ENCODE peak calls at places on chromosomes 3 and 15, in six cellular contexts. W is mesendoderm, Z is H9, C is IMR-90, F is trophoblast cell, H is H1. G is an unnamed sample.
A peak's percentile ranks its signal among the peaks of the same experiment; 100 is the strongest.

GRCh38 chr3:42655980-42656679 is 2.6 kb downstream of the ZBTB47 start:
- DNase-seq in H (peak; percentile 45), F (no peak), W (peak; percentile 48), C (peak; percentile 45), Z (peak; percentile 28), G (no peak)

GRCh38 chr3:113847664-113848461 is 9.3 kb downstream of the GRAMD1C start:
- DNase-seq in H (no peak), W (no peak), Z (no peak), C (no peak), F (peak; percentile 53), G (no peak)

GRCh38 chr3:131444180-131444579 is 58.6 kb downstream of the MRPL3 start:
- DNase-seq in F (no peak), C (no peak), W (no peak), H (no peak), Z (no peak), G (no peak)

GRCh38 chr3:13171704-13172643 is 98.7 kb upstream of the IQSEC1 start:
- DNase-seq in Z (no peak), F (no peak), C (no peak), H (no peak), W (no peak), G (no peak)

GRCh38 chr15:60720084-60720483 is 241.1 kb upstream of the ICE2 start:
- DNase-seq in H (no peak), F (no peak), W (no peak), Z (no peak), C (no peak), G (no peak)

GRCh38 chr3:143849854-143850549 is 1.7 kb upstream of the SLC9A9 start:
- DNase-seq in F (no peak), C (peak; percentile 90), H (no peak), W (no peak), Z (no peak), G (no peak)

GRCh38 chr3:71063768-71064287 is 519.7 kb downstream of the FOXP1 start:
- DNase-seq in C (peak; percentile 45), W (peak; percentile 66), F (peak; percentile 18), H (no peak), Z (no peak), G (peak; percentile 33)

GRCh38 chr15:62253294-62253693 is 88.2 kb upstream of the C2CD4B start:
- DNase-seq in W (peak; percentile 49), C (no peak), F (no peak), Z (peak; percentile 47), H (no peak), G (no peak)

GRCh38 chr3:14804835-14805780 is 13.7 kb upstream of the FGD5 start:
- DNase-seq in H (no peak), Z (no peak), C (no peak), W (peak; percentile 65), F (no peak), G (no peak)

GRCh38 chr3:99638244-99638948 is at the start of gene COL8A1:
- DNase-seq in W (peak; percentile 82), F (peak; percentile 30), Z (peak; percentile 77), H (peak; percentile 75), C (peak; percentile 77), G (peak; percentile 26)

GRCh38 chr3:145882416-145882815 is 278.6 kb downstream of the PLOD2 start:
- DNase-seq in F (no peak), Z (no peak), C (no peak), H (no peak), W (no peak), G (no peak)

GRCh38 chr3:134449277-134449676 is 36.5 kb downstream of the ANAPC13 start:
- DNase-seq in W (peak; percentile 84), C (peak; percentile 45), H (peak; percentile 59), F (peak; percentile 42), Z (peak; percentile 73), G (no peak)

GRCh38 chr3:98986073-98986472 is 84.6 kb upstream of the DCBLD2 start:
- DNase-seq in Z (peak; percentile 39), H (no peak), W (peak; percentile 95), C (peak; percentile 97), F (peak; percentile 34), G (peak; percentile 82)

GRCh38 chr15:35305906-35306305 is 220.8 kb upstream of the NANOGP8 start:
- DNase-seq in H (no peak), W (no peak), Z (no peak), F (peak; percentile 25), C (peak; percentile 92), G (no peak)

GRCh38 chr3:40225116-40225515 is 84.4 kb upstream of the EIF1B start:
- DNase-seq in C (no peak), W (no peak), F (no peak), H (no peak), Z (no peak), G (no peak)

GRCh38 chr3:64815195-64815627 is 127.4 kb upstream of the ADAMTS9 start:
- DNase-seq in C (peak; percentile 59), Z (no peak), W (no peak), F (peak; percentile 3), H (no peak), G (no peak)

GRCh38 chr15:64507293-64507802 is 47.0 kb downstream of the ZNF609 start:
- DNase-seq in W (no peak), H (no peak), Z (no peak), C (peak; percentile 92), F (peak; percentile 5), G (no peak)

GRCh38 chr3:65979731-65980130 is 59.0 kb downstream of the MAGI1 start:
- DNase-seq in C (peak; percentile 75), Z (no peak), F (no peak), H (no peak), W (no peak), G (no peak)

GRCh38 chr3:61181874-61182273 is 69.4 kb downstream of the FHIT start:
- DNase-seq in C (peak; percentile 27), Z (no peak), H (no peak), F (no peak), W (peak; percentile 20), G (no peak)

GRCh38 chr3:183277260-183277659 is 24.2 kb downstream of the B3GNT5 start:
- DNase-seq in H (no peak), W (no peak), F (no peak), Z (no peak), C (no peak), G (no peak)

GRCh38 chr3:52253314-52254260 is 8.0 kb downstream of the PPM1M start:
- DNase-seq in H (no peak), F (no peak), W (no peak), Z (no peak), C (no peak), G (no peak)

GRCh38 chr15:24878153-24878552 is 76.6 kb upstream of the SNRPN start:
- DNase-seq in H (no peak), Z (no peak), F (no peak), C (peak; percentile 61), W (no peak), G (no peak)

GRCh38 chr3:50388720-50389352 is 29.5 kb upstream of the TMEM115 start:
- DNase-seq in Z (no peak), C (no peak), H (no peak), F (no peak), W (peak; percentile 37), G (no peak)

GRCh38 chr3:196284396-196284795 is 3.1 kb downstream of the PCYT1A start:
- DNase-seq in Z (no peak), H (no peak), C (peak; percentile 37), W (no peak), F (no peak), G (no peak)

GRCh38 chr3:88984832-88985231 is 122.6 kb upstream of the EPHA3 start:
- DNase-seq in W (no peak), Z (no peak), H (no peak), C (no peak), F (no peak), G (no peak)

GRCh38 chr15:59632714-59633113 is 21.1 kb downstream of the GCNT3 start:
- DNase-seq in H (peak; percentile 64), W (peak; percentile 80), C (no peak), F (no peak), Z (peak; percentile 74), G (peak; percentile 26)

GRCh38 chr3:35296533-35296932 is 342.8 kb upstream of the ARPP21 start:
- DNase-seq in C (no peak), Z (no peak), H (no peak), F (no peak), W (no peak), G (no peak)

DNA sequence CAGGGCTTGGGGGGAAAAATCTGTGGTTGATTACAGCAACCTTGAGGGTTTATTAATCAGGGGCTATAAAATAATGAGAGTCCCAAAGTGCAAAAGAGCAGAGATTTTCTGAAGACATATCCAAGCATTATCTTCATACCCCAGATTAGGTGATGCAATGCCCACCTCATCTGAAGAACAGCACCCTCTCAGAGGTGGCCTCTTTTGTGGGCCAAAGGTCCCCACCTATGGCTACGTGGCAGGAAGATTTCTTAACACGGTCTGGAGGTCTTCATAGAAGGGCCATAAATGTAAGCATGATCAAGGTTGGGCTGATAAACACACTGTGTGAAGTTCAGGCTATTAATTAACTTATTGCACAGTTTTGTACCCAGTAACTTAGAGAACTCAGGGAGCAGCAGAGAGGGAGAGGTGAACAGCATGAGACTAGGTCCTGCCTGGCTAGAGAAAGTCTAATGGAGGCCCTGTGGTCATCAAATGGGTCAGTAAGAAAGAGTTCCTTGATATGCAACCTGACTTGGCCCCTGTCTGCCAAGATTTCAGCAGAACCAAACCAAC is 29.6 kb upstream of the RBP2 start:
- DNase-seq in F (no peak), C (no peak), Z (no peak), W (no peak), H (no peak), G (no peak)
- H2BK5ac ChIP-seq in F (no peak overlapping the region), C (no peak overlapping the region), Z (no peak overlapping the region), W (no peak overlapping the region), H (no peak overlapping the region), G (no peak overlapping the region)

DNA sequence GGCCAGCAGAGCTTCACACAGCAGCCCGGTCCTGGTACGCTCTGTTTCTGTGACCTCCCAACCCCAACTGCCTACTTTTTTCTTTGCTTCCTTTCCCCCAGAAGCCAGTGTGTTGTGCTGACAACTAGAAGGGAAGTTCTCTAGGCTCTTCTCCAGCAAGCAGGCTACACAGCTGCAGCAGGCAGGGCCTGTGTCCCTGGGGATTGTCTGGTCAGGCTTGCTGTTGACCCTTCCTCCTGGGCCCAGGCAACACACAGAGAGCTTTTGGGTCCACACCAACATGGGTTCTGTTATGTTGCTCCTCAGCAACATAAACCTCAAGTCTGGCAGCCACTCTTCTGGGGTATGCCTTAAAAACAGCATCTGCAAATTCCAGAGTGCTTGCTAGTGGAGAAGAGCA is 36.2 kb upstream of the TSPAN3 start:
- DNase-seq in Z (no peak), F (no peak), W (no peak), H (no peak), C (no peak), G (no peak)
- H3K9ac ChIP-seq in Z (no peak overlapping the region), F (no peak overlapping the region), W (no peak overlapping the region), H (no peak overlapping the region), C (no peak overlapping the region), G (no peak overlapping the region)

GRCh38 chr15:99123706-99124451 is 19.0 kb downstream of the SYNM start:
- DNase-seq in F (peak; percentile 25), Z (peak; percentile 62), C (peak; percentile 96), W (peak; percentile 98), H (no peak), G (peak; percentile 63)
- H2BK5ac ChIP-seq in F (peak overlapping the region; percentile 96), Z (no peak overlapping the region), C (peak overlapping the region; percentile 90), W (peak overlapping the region; percentile 77), H (peak overlapping the region; percentile 66), G (peak overlapping the region; percentile 54)

GRCh38 chr15:41474941-41475340 is 18.7 kb upstream of the ITPKA start:
- DNase-seq in W (no peak), C (no peak), H (no peak), F (no peak), Z (no peak), G (no peak)
- H3K9ac ChIP-seq in W (no peak overlapping the region), C (no peak overlapping the region), H (no peak overlapping the region), F (no peak overlapping the region), Z (no peak overlapping the region), G (no peak overlapping the region)

GRCh38 chr3:151564261-151564660 is 103.4 kb upstream of the IGSF10 start:
- DNase-seq in Z (no peak), W (no peak), C (no peak), H (no peak), F (no peak), G (no peak)
- H2BK5ac ChIP-seq in Z (no peak overlapping the region), W (no peak overlapping the region), C (no peak overlapping the region), H (no peak overlapping the region), F (no peak overlapping the region), G (no peak overlapping the region)

G was measured in neuronal stem cell.